ENCODE peak calls at places on chromosomes 2 and 18, in four cellular contexts. V, E, O and F are unnamed samples.

GRCh38 chr2:164560181-164560792 is 61.0 kb downstream of the GRB14 start:
- DNase-seq in V (no peak), E (no peak), O (peak), F (no peak)

GRCh38 chr2:145548479-145548878 is 1028.6 kb upstream of the ZEB2 start:
- DNase-seq in V (no peak), E (no peak), O (no peak), F (no peak)

GRCh38 chr2:177717831-177718618 is 325.5 kb downstream of the AGPS start:
- DNase-seq in V (no peak), E (peak), O (no peak), F (no peak)

GRCh38 chr2:84776011-84776410 is 104.9 kb downstream of the TRABD2A start:
- DNase-seq in V (no peak), E (no peak), O (no peak), F (no peak)

GRCh38 chr2:161004379-161004778 is 155.8 kb upstream of the TANK start:
- DNase-seq in V (no peak), E (no peak), O (no peak), F (no peak)

GRCh38 chr2:170155723-170156253 is 22.2 kb upstream of the MYO3B start:
- DNase-seq in V (no peak), E (no peak), O (no peak), F (no peak)

GRCh38 chr18:1294229-1294628 is 389.6 kb downstream of the ADCYAP1 start:
- DNase-seq in V (no peak), E (peak), O (no peak), F (no peak)

GRCh38 chr2:119888673-119889072 is 124.2 kb upstream of the EPB41L5 start:
- DNase-seq in V (no peak), E (no peak), O (no peak), F (peak)

GRCh38 chr2:196849895-196850294 is 40.7 kb upstream of the C2orf66 start:
- DNase-seq in V (peak), E (peak), O (no peak), F (no peak)

GRCh38 chr18:61475931-61476330 is 142.7 kb downstream of the CDH20 start:
- DNase-seq in V (no peak), E (peak), O (no peak), F (no peak)

GRCh38 chr18:3791258-3791657 is 341.3 kb downstream of the TGIF1 start:
- DNase-seq in V (no peak), E (peak), O (no peak), F (no peak)

GRCh38 chr2:2845267-2845666 is 514.2 kb upstream of the MYT1L start:
- DNase-seq in V (no peak), E (peak), O (no peak), F (no peak)

GRCh38 chr2:166314022-166314759 is 61.6 kb downstream of the SCN9A start:
- DNase-seq in V (no peak), E (peak), O (no peak), F (peak)

GRCh38 chr2:105725388-105725787 is 19.3 kb upstream of the NCK2 start:
- DNase-seq in V (no peak), E (no peak), O (no peak), F (no peak)

GRCh38 chr2:7867858-7868257 is 814.0 kb upstream of the ID2 start:
- DNase-seq in V (no peak), E (no peak), O (no peak), F (no peak)

GRCh38 chr18:75140296-75140695 is 68.6 kb downstream of the PTGR3 start:
- DNase-seq in V (no peak), E (no peak), O (no peak), F (no peak)

GRCh38 chr2:152421521-152422367 is 86.8 kb downstream of the FMNL2 start:
- DNase-seq in V (peak), E (peak), O (no peak), F (peak)

GRCh38 chr2:98903064-98903355 is 33.0 kb downstream of the CRACDL start:
- DNase-seq in V (no peak), E (no peak), O (no peak), F (no peak)

GRCh38 chr2:172445851-172446250 is 18.5 kb downstream of the ITGA6 start:
- DNase-seq in V (no peak), E (no peak), O (no peak), F (no peak)

GRCh38 chr2:98654702-98655488 is 46.5 kb downstream of the UNC50 start:
- DNase-seq in V (no peak), E (no peak), O (no peak), F (no peak)

GRCh38 chr2:46144133-46144800 is 152.9 kb upstream of the EPAS1 start:
- DNase-seq in V (no peak), E (no peak), O (no peak), F (no peak)

GRCh38 chr2:74457549-74458131 is 598 bp upstream of the WBP1 start:
- DNase-seq in V (peak), E (peak), O (peak), F (no peak)

GRCh38 chr2:177429688-177430325 is 37.2 kb downstream of the AGPS start:
- DNase-seq in V (no peak), E (no peak), O (no peak), F (peak)

GRCh38 chr2:151833984-151834383 is 5.8 kb upstream of the ARL5A start:
- DNase-seq in V (no peak), E (no peak), O (no peak), F (no peak)